ENCODE peak calls at places on chromosomes 7 and 10, in five cellular contexts. X is endothelial cell, E is MM.1S, M is mucosa of descending colon, I is fibroblast of pulmonary artery. K is an unnamed sample.

GRCh38 chr10:69715899-69716606 is 85.7 kb upstream of the COL13A1 start:
- DNase-seq in X (no peak), E (no peak), M (no peak), I (no peak), K (no peak)

GRCh38 chr7:106767073-106767472 is 98.0 kb upstream of the PIK3CG start:
- DNase-seq in X (no peak), E (no peak), M (no peak), I (no peak), K (no peak)

GRCh38 chr10:131824371-131825149 is 76.2 kb upstream of the PPP2R2D start:
- DNase-seq in X (no peak), E (no peak), M (peak; percentile 31), I (no peak), K (no peak)

GRCh38 chr7:105191329-105191728 is 177.3 kb downstream of the KMT2E start:
- DNase-seq in X (no peak), E (no peak), M (no peak), I (no peak), K (no peak)

GRCh38 chr7:149839933-149840332 is 1.8 kb downstream of the ZNF862 start:
- DNase-seq in X (no peak), E (no peak), M (no peak), I (no peak), K (no peak)

GRCh38 chr7:50534690-50535290 is 30.4 kb downstream of the DDC start:
- DNase-seq in X (no peak), E (no peak), M (no peak), I (peak; percentile 99), K (peak; percentile 99)

GRCh38 chr10:3074985-3075600 is 7.7 kb downstream of the PFKP start:
- DNase-seq in X (no peak), E (no peak), M (no peak), I (no peak), K (no peak)

GRCh38 chr7:130966246-130967009 is 232.4 kb upstream of the KLF14 start:
- DNase-seq in X (no peak), E (no peak), M (no peak), I (no peak), K (peak; percentile 38)

GRCh38 chr7:132193898-132194297 is 382.4 kb downstream of the PLXNA4 start:
- DNase-seq in X (no peak), E (no peak), M (no peak), I (no peak), K (no peak)

GRCh38 chr7:135795846-135796570 is 47.4 kb upstream of the FAM180A start:
- DNase-seq in X (no peak), E (no peak), M (no peak), I (no peak), K (no peak)

GRCh38 chr10:63921932-63922713 is 400.9 kb downstream of the REEP3 start:
- DNase-seq in X (no peak), E (no peak), M (no peak), I (no peak), K (no peak)

GRCh38 chr10:123203393-123204126 is 49.4 kb downstream of the BUB3 start:
- DNase-seq in X (no peak), E (no peak), M (no peak), I (no peak), K (peak; percentile 51)

GRCh38 chr7:26399309-26399610 is 107.6 kb downstream of the SNX10 start:
- DNase-seq in X (peak; percentile 61), E (no peak), M (peak; percentile 62), I (peak; percentile 22), K (peak; percentile 30)

GRCh38 chr7:1611708-1612241 is 41.9 kb upstream of the PSMG3 start:
- DNase-seq in X (no peak), E (no peak), M (no peak), I (peak; percentile 77), K (peak; percentile 35)

GRCh38 chr10:118300266-118300665 is 41.9 kb downstream of the FAM204A start:
- DNase-seq in X (no peak), E (no peak), M (no peak), I (no peak), K (peak; percentile 9)

GRCh38 chr7:150340024-150340749 is 1.2 kb downstream of the RARRES2 start:
- DNase-seq in X (no peak), E (no peak), M (peak; percentile 79), I (peak; percentile 66), K (no peak)

GRCh38 chr10:89609730-89610393 is 35.2 kb downstream of the PANK1 start:
- DNase-seq in X (no peak), E (peak; percentile 27), M (no peak), I (no peak), K (no peak)
- TF ChIP-seq CTCF in X (no peak), E (no peak), M (no peak), I (no peak), K (peak; percentile 7)

DNA sequence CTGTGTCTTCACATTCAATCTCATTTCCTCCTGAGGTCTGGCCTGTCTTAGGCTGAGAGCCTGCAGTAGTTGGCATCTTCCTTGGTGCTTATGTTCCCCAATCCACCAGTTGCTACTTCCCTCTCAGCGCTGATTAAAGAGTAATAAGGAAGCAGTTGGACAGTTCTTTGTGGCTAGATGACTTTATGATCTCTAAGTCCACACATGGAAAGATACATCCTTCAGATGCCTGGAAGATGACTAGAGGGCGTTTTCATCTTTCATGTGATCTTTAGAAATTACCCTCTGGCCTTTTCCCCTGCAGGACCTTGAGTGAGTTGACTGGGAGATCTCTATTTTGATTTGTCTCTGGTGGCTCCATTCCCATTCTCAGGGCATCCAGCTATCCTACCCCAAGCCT is 204.5 kb downstream of the GRM3 start:
- DNase-seq in X (no peak), E (no peak), M (no peak), I (no peak), K (no peak)
- TF ChIP-seq CTCF in X (no peak), E (no peak), M (no peak), I (no peak), K (no peak)

DNA sequence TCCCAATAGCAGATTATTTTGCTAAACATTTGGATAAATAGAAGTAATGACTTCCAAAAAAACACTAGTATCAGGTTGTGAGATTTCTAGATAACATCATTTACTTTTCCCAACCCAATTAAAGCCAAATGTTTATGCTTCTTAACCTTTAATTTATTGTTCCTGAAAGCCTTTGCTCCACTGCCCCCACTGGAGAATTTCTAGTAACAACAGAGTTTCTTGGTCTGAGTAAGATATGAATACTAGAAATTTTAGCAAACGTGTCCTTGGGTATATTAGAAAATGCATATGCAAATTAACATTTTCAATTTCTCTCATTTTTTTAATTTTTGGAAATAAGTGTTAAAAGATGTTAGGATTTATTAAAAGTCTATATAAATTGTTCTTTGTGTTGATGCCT is 958.0 kb upstream of the PHF14 start:
- DNase-seq in X (no peak), E (no peak), M (no peak), I (no peak), K (no peak)
- TF ChIP-seq CTCF in X (no peak), E (no peak), M (no peak), I (no peak), K (no peak)

GRCh38 chr7:63008366-63008765 is 990.3 kb upstream of the ZNF722 start:
- DNase-seq in X (no peak), E (no peak), M (no peak), I (no peak), K (no peak)
- TF ChIP-seq CTCF in X (peak; percentile 23), E (no peak), M (no peak), I (no peak), K (peak; percentile 25)

DNA sequence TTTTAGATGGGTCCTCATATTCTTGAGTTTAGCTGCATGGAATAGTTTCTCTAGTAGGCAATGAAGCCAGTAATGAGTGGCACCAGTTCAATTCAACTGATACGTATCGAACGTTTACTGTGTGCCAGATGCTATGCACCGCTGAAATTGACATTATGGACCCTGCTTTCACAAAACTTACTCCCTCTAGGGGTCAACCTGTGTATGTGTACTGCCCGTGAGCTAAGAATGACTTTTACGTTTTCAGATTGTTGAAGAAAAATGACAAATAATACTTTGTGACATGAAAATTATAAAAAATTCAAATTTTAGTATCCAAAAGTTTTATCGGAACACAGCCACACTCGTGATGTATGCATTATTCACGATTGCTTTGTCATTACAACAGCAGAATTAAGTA is 95.5 kb downstream of the ZMYND11 start:
- DNase-seq in X (peak; percentile 5), E (no peak), M (no peak), I (no peak), K (no peak)
- TF ChIP-seq CTCF in X (peak; percentile 75), E (peak; percentile 23), M (no peak), I (peak; percentile 37), K (peak; percentile 47)

DNA sequence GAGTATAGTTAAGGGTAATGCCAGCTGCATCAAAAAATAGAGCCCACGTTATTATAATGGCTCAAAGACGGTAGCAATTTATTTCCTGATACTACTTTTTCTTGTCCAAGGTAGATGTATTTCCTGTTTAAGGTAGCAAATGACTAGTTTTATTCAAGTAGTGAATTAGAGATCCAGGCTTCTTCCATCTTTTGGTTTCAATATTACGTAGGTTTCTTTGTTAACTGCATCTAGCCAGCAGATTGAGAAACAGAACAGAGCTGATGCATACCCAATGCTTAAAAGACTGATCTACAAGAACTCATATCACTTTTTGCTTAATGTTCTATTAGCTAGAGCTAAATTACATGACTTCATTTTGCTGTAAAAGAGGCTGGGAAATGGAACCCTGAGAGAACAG is 992.1 kb downstream of the NRG3 start:
- DNase-seq in X (no peak), E (no peak), M (no peak), I (no peak), K (no peak)
- TF ChIP-seq CTCF in X (no peak), E (no peak), M (no peak), I (no peak), K (no peak)

GRCh38 chr7:35971133-35971995 is 170.5 kb downstream of the SEPTIN7 start:
- DNase-seq in X (no peak), E (peak; percentile 36), M (no peak), I (no peak), K (no peak)
- TF ChIP-seq CTCF in X (no peak), E (peak; percentile 37), M (no peak), I (no peak), K (peak; percentile 32)

K was measured in epithelial cell of proximal tubule.